ENCODE peak calls at places on chromosome 9, in six cellular contexts. One of them, this sample, is unnamed.

GRCh38 chr9:90322296-90322695 is 320.3 kb downstream of the DIRAS2 start:
- DNase-seq in fibroblast of pulmonary artery: peak
- DNase-seq in AG04449: no peak
- DNase-seq in RWPE1: no peak
- DNase-seq in CD4-positive, alpha-beta T cell: no peak
- DNase-seq in brain microvascular endothelial cell: no peak
- DNase-seq in this sample: peak

GRCh38 chr9:83992407-83992806 is 11.8 kb downstream of the RMI1 start:
- DNase-seq in CD4-positive, alpha-beta T cell: no peak
- DNase-seq in brain microvascular endothelial cell: no peak
- DNase-seq in fibroblast of pulmonary artery: no peak
- DNase-seq in AG04449: no peak
- DNase-seq in RWPE1: peak
- DNase-seq in this sample: no peak

GRCh38 chr9:653856-654387 is 187.6 kb upstream of the DMRT1 start:
- DNase-seq in fibroblast of pulmonary artery: no peak
- DNase-seq in AG04449: no peak
- DNase-seq in RWPE1: no peak
- DNase-seq in CD4-positive, alpha-beta T cell: no peak
- DNase-seq in brain microvascular endothelial cell: no peak
- DNase-seq in this sample: no peak

GRCh38 chr9:69573666-69574456 is 98.3 kb downstream of the APBA1 start:
- DNase-seq in RWPE1: peak
- DNase-seq in CD4-positive, alpha-beta T cell: no peak
- DNase-seq in AG04449: peak
- DNase-seq in fibroblast of pulmonary artery: peak
- DNase-seq in brain microvascular endothelial cell: peak
- DNase-seq in this sample: peak

GRCh38 chr9:133701321-133701980 is 36.7 kb downstream of the SARDH start:
- DNase-seq in brain microvascular endothelial cell: no peak
- DNase-seq in CD4-positive, alpha-beta T cell: peak
- DNase-seq in RWPE1: no peak
- DNase-seq in fibroblast of pulmonary artery: no peak
- DNase-seq in AG04449: no peak
- DNase-seq in this sample: no peak

GRCh38 chr9:68685770-68686169 is 19.3 kb upstream of the PIP5K1B start:
- DNase-seq in AG04449: no peak
- DNase-seq in RWPE1: no peak
- DNase-seq in fibroblast of pulmonary artery: no peak
- DNase-seq in brain microvascular endothelial cell: no peak
- DNase-seq in CD4-positive, alpha-beta T cell: no peak
- DNase-seq in this sample: no peak

GRCh38 chr9:2623046-2623865 is 1.7 kb downstream of the VLDLR start:
- DNase-seq in CD4-positive, alpha-beta T cell: no peak
- DNase-seq in AG04449: no peak
- DNase-seq in brain microvascular endothelial cell: no peak
- DNase-seq in fibroblast of pulmonary artery: peak
- DNase-seq in RWPE1: no peak
- DNase-seq in this sample: peak

GRCh38 chr9:15135167-15135792 is 171.7 kb downstream of the TTC39B start:
- DNase-seq in CD4-positive, alpha-beta T cell: peak
- DNase-seq in brain microvascular endothelial cell: peak
- DNase-seq in fibroblast of pulmonary artery: peak
- DNase-seq in RWPE1: peak
- DNase-seq in AG04449: no peak
- DNase-seq in this sample: peak

GRCh38 chr9:97970106-97970505 is 13.0 kb upstream of the ANP32B start:
- DNase-seq in AG04449: no peak
- DNase-seq in CD4-positive, alpha-beta T cell: no peak
- DNase-seq in fibroblast of pulmonary artery: no peak
- DNase-seq in RWPE1: no peak
- DNase-seq in brain microvascular endothelial cell: no peak
- DNase-seq in this sample: no peak

GRCh38 chr9:22817181-22817580 is 370.6 kb downstream of the DMRTA1 start:
- DNase-seq in CD4-positive, alpha-beta T cell: no peak
- DNase-seq in brain microvascular endothelial cell: peak
- DNase-seq in AG04449: peak
- DNase-seq in fibroblast of pulmonary artery: no peak
- DNase-seq in RWPE1: no peak
- DNase-seq in this sample: peak

GRCh38 chr9:69548676-69549075 is 123.5 kb downstream of the APBA1 start:
- DNase-seq in fibroblast of pulmonary artery: no peak
- DNase-seq in brain microvascular endothelial cell: no peak
- DNase-seq in RWPE1: no peak
- DNase-seq in CD4-positive, alpha-beta T cell: no peak
- DNase-seq in AG04449: no peak
- DNase-seq in this sample: no peak

GRCh38 chr9:33147770-33148169 is 19.4 kb downstream of the B4GALT1 start:
- DNase-seq in CD4-positive, alpha-beta T cell: no peak
- DNase-seq in AG04449: no peak
- DNase-seq in RWPE1: no peak
- DNase-seq in fibroblast of pulmonary artery: no peak
- DNase-seq in brain microvascular endothelial cell: no peak
- DNase-seq in this sample: no peak

GRCh38 chr9:126393876-126394275 is 67.2 kb downstream of the MVB12B start:
- DNase-seq in brain microvascular endothelial cell: no peak
- DNase-seq in AG04449: no peak
- DNase-seq in CD4-positive, alpha-beta T cell: no peak
- DNase-seq in fibroblast of pulmonary artery: no peak
- DNase-seq in RWPE1: no peak
- DNase-seq in this sample: no peak

GRCh38 chr9:123710299-123710698 is 219.6 kb downstream of the DENND1A start:
- DNase-seq in fibroblast of pulmonary artery: peak
- DNase-seq in brain microvascular endothelial cell: peak
- DNase-seq in CD4-positive, alpha-beta T cell: no peak
- DNase-seq in AG04449: peak
- DNase-seq in RWPE1: peak
- DNase-seq in this sample: peak

GRCh38 chr9:120080781-120081180 is 499.2 kb downstream of the CDK5RAP2 start:
- DNase-seq in RWPE1: no peak
- DNase-seq in fibroblast of pulmonary artery: no peak
- DNase-seq in CD4-positive, alpha-beta T cell: no peak
- DNase-seq in AG04449: no peak
- DNase-seq in brain microvascular endothelial cell: no peak
- DNase-seq in this sample: no peak

GRCh38 chr9:134772331-134772730 is 108.3 kb upstream of the FCN2 start:
- DNase-seq in RWPE1: no peak
- DNase-seq in fibroblast of pulmonary artery: no peak
- DNase-seq in brain microvascular endothelial cell: no peak
- DNase-seq in CD4-positive, alpha-beta T cell: no peak
- DNase-seq in AG04449: no peak
- DNase-seq in this sample: no peak

GRCh38 chr9:27162045-27162444 is 53.0 kb downstream of the TEK start:
- DNase-seq in AG04449: no peak
- DNase-seq in fibroblast of pulmonary artery: peak
- DNase-seq in CD4-positive, alpha-beta T cell: no peak
- DNase-seq in RWPE1: no peak
- DNase-seq in brain microvascular endothelial cell: peak
- DNase-seq in this sample: peak

DNA sequence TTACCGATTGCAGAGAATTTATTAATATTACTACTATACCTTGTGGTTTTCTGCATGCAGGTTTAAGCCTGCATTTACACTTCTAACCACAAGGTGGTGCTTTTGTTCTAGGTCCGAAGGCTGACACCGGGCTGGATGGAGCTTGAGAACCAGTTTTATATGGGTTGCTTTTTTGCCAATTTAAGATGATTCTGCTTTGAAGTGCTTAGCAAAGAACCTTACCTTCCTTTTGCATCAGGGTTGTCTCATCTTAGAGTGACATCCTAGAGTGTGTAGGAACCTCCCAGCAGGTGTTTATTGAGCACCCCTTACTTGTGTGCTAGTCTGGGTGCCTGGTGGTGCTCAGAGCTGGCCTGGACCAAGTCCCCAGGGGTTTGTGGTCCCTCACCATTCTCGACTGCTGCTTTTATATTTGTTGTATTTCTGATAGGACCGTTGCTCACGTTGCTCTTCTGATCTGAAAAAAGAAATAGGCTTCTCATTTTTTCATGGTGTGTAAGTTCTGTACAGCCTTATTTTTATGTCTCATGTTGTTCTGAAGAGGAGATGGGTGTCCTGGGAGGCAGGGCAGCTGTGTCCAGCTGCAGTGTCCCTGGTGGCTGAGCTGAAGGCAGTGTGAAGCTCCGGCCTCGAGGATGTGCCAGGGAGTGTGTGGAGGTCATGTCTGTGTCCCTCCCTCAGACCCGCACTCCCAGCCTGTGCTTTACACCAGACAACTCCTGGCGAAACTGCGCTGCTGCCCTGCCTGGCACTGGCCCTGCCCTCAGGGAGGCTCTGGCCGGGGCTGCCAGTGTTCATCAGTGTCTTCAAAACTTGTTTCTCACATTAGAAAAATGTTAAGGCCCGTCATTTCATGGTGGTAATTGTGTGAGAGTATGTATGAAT is 54.3 kb downstream of the EHMT1 start:
- DNase-seq in AG04449: peak
- DNase-seq in brain microvascular endothelial cell: peak
- DNase-seq in RWPE1: peak
- DNase-seq in CD4-positive, alpha-beta T cell: no peak
- DNase-seq in fibroblast of pulmonary artery: peak
- DNase-seq in this sample: peak
- TF ChIP-seq CTCF in AG04449: peak
- TF ChIP-seq CTCF in brain microvascular endothelial cell: peak
- TF ChIP-seq CTCF in RWPE1: peak
- TF ChIP-seq CTCF in CD4-positive, alpha-beta T cell: peak
- TF ChIP-seq CTCF in fibroblast of pulmonary artery: peak
- TF ChIP-seq CTCF in this sample: peak

GRCh38 chr9:136562746-136563506 is 17.1 kb upstream of the NOTCH1 start:
- DNase-seq in brain microvascular endothelial cell: no peak
- DNase-seq in RWPE1: no peak
- DNase-seq in CD4-positive, alpha-beta T cell: no peak
- DNase-seq in AG04449: no peak
- DNase-seq in fibroblast of pulmonary artery: no peak
- DNase-seq in this sample: no peak

GRCh38 chr9:136565722-136566552 is 20.1 kb upstream of the NOTCH1 start:
- DNase-seq in brain microvascular endothelial cell: no peak
- DNase-seq in fibroblast of pulmonary artery: no peak
- DNase-seq in RWPE1: no peak
- DNase-seq in AG04449: no peak
- DNase-seq in CD4-positive, alpha-beta T cell: no peak
- DNase-seq in this sample: no peak

GRCh38 chr9:136565075-136565721 is 19.4 kb upstream of the NOTCH1 start:
- DNase-seq in brain microvascular endothelial cell: no peak
- DNase-seq in RWPE1: no peak
- DNase-seq in fibroblast of pulmonary artery: peak
- DNase-seq in CD4-positive, alpha-beta T cell: no peak
- DNase-seq in AG04449: no peak
- DNase-seq in this sample: no peak

GRCh38 chr9:136563646-136564321 is 17.9 kb upstream of the NOTCH1 start:
- DNase-seq in brain microvascular endothelial cell: no peak
- DNase-seq in RWPE1: no peak
- DNase-seq in fibroblast of pulmonary artery: no peak
- DNase-seq in CD4-positive, alpha-beta T cell: no peak
- DNase-seq in AG04449: no peak
- DNase-seq in this sample: no peak

GRCh38 chr9:136564379-136564988 is 18.6 kb upstream of the NOTCH1 start:
- DNase-seq in RWPE1: no peak
- DNase-seq in brain microvascular endothelial cell: peak
- DNase-seq in CD4-positive, alpha-beta T cell: no peak
- DNase-seq in AG04449: no peak
- DNase-seq in fibroblast of pulmonary artery: peak
- DNase-seq in this sample: peak
- TF ChIP-seq CTCF in RWPE1: no peak
- TF ChIP-seq CTCF in brain microvascular endothelial cell: peak
- TF ChIP-seq CTCF in CD4-positive, alpha-beta T cell: no peak
- TF ChIP-seq CTCF in AG04449: no peak
- TF ChIP-seq CTCF in fibroblast of pulmonary artery: peak
- TF ChIP-seq CTCF in this sample: no peak

GRCh38 chr9:7094052-7094451 is 336.3 kb downstream of the KDM4C start:
- DNase-seq in CD4-positive, alpha-beta T cell: no peak
- DNase-seq in RWPE1: peak
- DNase-seq in fibroblast of pulmonary artery: peak
- DNase-seq in brain microvascular endothelial cell: peak
- DNase-seq in AG04449: no peak
- DNase-seq in this sample: peak
- TF ChIP-seq CTCF in CD4-positive, alpha-beta T cell: no peak
- TF ChIP-seq CTCF in RWPE1: no peak
- TF ChIP-seq CTCF in fibroblast of pulmonary artery: peak
- TF ChIP-seq CTCF in brain microvascular endothelial cell: peak
- TF ChIP-seq CTCF in AG04449: peak
- TF ChIP-seq CTCF in this sample: peak

GRCh38 chr9:114237781-114238180 is 82.4 kb downstream of the COL27A1 start:
- DNase-seq in CD4-positive, alpha-beta T cell: no peak
- DNase-seq in brain microvascular endothelial cell: no peak
- DNase-seq in fibroblast of pulmonary artery: no peak
- DNase-seq in RWPE1: no peak
- DNase-seq in AG04449: no peak
- DNase-seq in this sample: no peak

GRCh38 chr9:114238471-114238870 is 83.1 kb downstream of the COL27A1 start:
- DNase-seq in brain microvascular endothelial cell: no peak
- DNase-seq in CD4-positive, alpha-beta T cell: no peak
- DNase-seq in AG04449: no peak
- DNase-seq in fibroblast of pulmonary artery: peak
- DNase-seq in RWPE1: no peak
- DNase-seq in this sample: no peak

GRCh38 chr9:114240647-114241558 is 82.0 kb upstream of the ORM1 start:
- DNase-seq in AG04449: no peak
- DNase-seq in CD4-positive, alpha-beta T cell: no peak
- DNase-seq in brain microvascular endothelial cell: no peak
- DNase-seq in fibroblast of pulmonary artery: no peak
- DNase-seq in RWPE1: no peak
- DNase-seq in this sample: no peak

GRCh38 chr9:114240216-114240615 is 82.7 kb upstream of the ORM1 start:
- DNase-seq in fibroblast of pulmonary artery: no peak
- DNase-seq in CD4-positive, alpha-beta T cell: no peak
- DNase-seq in brain microvascular endothelial cell: no peak
- DNase-seq in AG04449: no peak
- DNase-seq in RWPE1: no peak
- DNase-seq in this sample: no peak

DNA sequence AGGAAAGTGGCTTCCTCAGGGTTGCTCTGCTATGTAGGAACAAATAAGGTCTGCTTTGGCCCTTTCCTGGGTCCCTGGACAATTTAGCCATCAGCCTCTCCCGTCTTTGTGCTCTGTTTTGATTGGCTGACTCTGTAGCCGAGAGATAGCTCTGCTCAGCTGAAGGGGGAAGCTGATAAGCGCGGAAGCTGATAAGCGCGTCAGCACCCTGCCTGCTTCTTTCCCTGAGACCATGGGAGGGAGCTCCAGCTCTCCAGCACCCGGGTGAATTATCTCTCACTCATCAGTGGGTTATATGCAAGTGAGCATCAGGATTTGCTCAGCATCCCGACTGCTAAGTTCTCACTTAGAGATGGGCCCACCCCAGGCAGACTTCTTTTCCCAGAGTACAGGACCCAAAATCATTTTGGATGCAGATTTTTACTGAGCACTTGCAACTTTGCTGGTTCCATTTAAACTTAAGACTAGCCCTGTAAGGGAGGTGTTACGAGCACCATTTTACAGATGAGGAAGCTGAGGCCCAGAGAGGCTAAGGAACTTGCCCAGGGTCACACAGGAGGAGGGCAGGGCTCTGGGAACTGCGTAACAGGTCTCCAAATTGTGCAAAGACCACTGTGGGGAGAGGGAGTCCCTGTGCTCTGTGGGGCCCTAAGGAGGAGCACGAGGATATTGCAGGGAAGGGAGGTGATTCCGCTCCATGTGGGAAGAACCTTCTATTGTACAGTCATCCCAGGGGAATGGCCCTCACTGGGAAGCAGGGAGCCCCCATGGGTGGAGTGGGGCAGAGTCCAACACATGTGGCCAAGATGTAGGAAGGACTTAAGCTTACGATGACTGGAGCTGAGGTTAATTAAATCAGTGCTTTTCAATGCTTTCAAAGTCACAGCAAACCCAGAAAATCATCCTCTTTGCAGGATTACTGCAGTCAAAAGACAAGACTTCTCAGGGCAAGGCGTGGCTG is 83.7 kb upstream of the ORM1 start:
- DNase-seq in brain microvascular endothelial cell: peak
- DNase-seq in AG04449: no peak
- DNase-seq in fibroblast of pulmonary artery: peak
- DNase-seq in RWPE1: peak
- DNase-seq in CD4-positive, alpha-beta T cell: no peak
- DNase-seq in this sample: peak
- TF ChIP-seq CTCF in brain microvascular endothelial cell: peak
- TF ChIP-seq CTCF in AG04449: peak
- TF ChIP-seq CTCF in fibroblast of pulmonary artery: peak
- TF ChIP-seq CTCF in RWPE1: no peak
- TF ChIP-seq CTCF in CD4-positive, alpha-beta T cell: no peak
- TF ChIP-seq CTCF in this sample: peak